ENCODE peak calls at places on chromosomes 2 and 18, in eight cellular contexts. One of them, this sample, is unnamed. For H3K4me1, the result is how much of the 10 kb centered on the place peaks cover.

GRCh38 chr2:71690231-71690834 is 237.0 kb downstream of the DYSF start:
- DNase-seq in SK-N-SH: no peak
- DNase-seq in neural progenitor cell: no peak
- DNase-seq in ovary: no peak
- DNase-seq in adrenal gland: no peak
- DNase-seq in GM23338: no peak
- DNase-seq in tibial nerve: no peak
- DNase-seq in CD8-positive, alpha-beta T cell: no peak
- DNase-seq in this sample: no peak

GRCh38 chr2:27833931-27834330 is 56.3 kb downstream of the RBKS start:
- DNase-seq in CD8-positive, alpha-beta T cell: no peak
- DNase-seq in adrenal gland: no peak
- DNase-seq in GM23338: peak
- DNase-seq in tibial nerve: no peak
- DNase-seq in SK-N-SH: no peak
- DNase-seq in neural progenitor cell: no peak
- DNase-seq in ovary: no peak
- DNase-seq in this sample: peak

GRCh38 chr18:7561907-7562460 is 5.1 kb upstream of the PTPRM start:
- DNase-seq in adrenal gland: no peak
- DNase-seq in CD8-positive, alpha-beta T cell: no peak
- DNase-seq in neural progenitor cell: no peak
- DNase-seq in tibial nerve: no peak
- DNase-seq in GM23338: no peak
- DNase-seq in ovary: no peak
- DNase-seq in SK-N-SH: no peak
- DNase-seq in this sample: no peak

GRCh38 chr2:197926673-197927072 is 122.3 kb downstream of the PLCL1 start:
- DNase-seq in CD8-positive, alpha-beta T cell: no peak
- DNase-seq in GM23338: no peak
- DNase-seq in tibial nerve: no peak
- DNase-seq in adrenal gland: no peak
- DNase-seq in ovary: no peak
- DNase-seq in neural progenitor cell: no peak
- DNase-seq in SK-N-SH: no peak
- DNase-seq in this sample: no peak

GRCh38 chr2:198097628-198098027 is 293.2 kb downstream of the PLCL1 start:
- DNase-seq in neural progenitor cell: no peak
- DNase-seq in ovary: no peak
- DNase-seq in tibial nerve: no peak
- DNase-seq in GM23338: no peak
- DNase-seq in SK-N-SH: no peak
- DNase-seq in CD8-positive, alpha-beta T cell: no peak
- DNase-seq in adrenal gland: no peak
- DNase-seq in this sample: no peak

GRCh38 chr18:36539674-36540073 is 242.2 kb downstream of the FHOD3 start:
- DNase-seq in tibial nerve: no peak
- DNase-seq in CD8-positive, alpha-beta T cell: no peak
- DNase-seq in neural progenitor cell: no peak
- DNase-seq in GM23338: no peak
- DNase-seq in ovary: no peak
- DNase-seq in adrenal gland: no peak
- DNase-seq in SK-N-SH: no peak
- DNase-seq in this sample: no peak

GRCh38 chr2:47497843-47498460 is 95.0 kb downstream of the MSH2 start:
- DNase-seq in ovary: no peak
- DNase-seq in tibial nerve: no peak
- DNase-seq in neural progenitor cell: no peak
- DNase-seq in adrenal gland: no peak
- DNase-seq in CD8-positive, alpha-beta T cell: no peak
- DNase-seq in SK-N-SH: no peak
- DNase-seq in GM23338: no peak
- DNase-seq in this sample: no peak

GRCh38 chr2:43324589-43325447 is 98.4 kb upstream of the ZFP36L2 start:
- DNase-seq in adrenal gland: no peak
- DNase-seq in tibial nerve: no peak
- DNase-seq in CD8-positive, alpha-beta T cell: no peak
- DNase-seq in SK-N-SH: no peak
- DNase-seq in GM23338: no peak
- DNase-seq in neural progenitor cell: no peak
- DNase-seq in ovary: no peak
- DNase-seq in this sample: no peak

GRCh38 chr2:38601061-38601460 is 1.7 kb downstream of the HNRNPLL start:
- DNase-seq in tibial nerve: no peak
- DNase-seq in neural progenitor cell: no peak
- DNase-seq in adrenal gland: no peak
- DNase-seq in ovary: no peak
- DNase-seq in SK-N-SH: no peak
- DNase-seq in CD8-positive, alpha-beta T cell: no peak
- DNase-seq in GM23338: no peak
- DNase-seq in this sample: no peak

GRCh38 chr2:38602136-38602731 is 494 bp downstream of the HNRNPLL start:
- DNase-seq in SK-N-SH: peak
- DNase-seq in tibial nerve: no peak
- DNase-seq in GM23338: peak
- DNase-seq in ovary: peak
- DNase-seq in adrenal gland: peak
- DNase-seq in neural progenitor cell: peak
- DNase-seq in CD8-positive, alpha-beta T cell: peak
- DNase-seq in this sample: no peak

GRCh38 chr2:38603402-38604265 is 906 bp upstream of the HNRNPLL start:
- DNase-seq in CD8-positive, alpha-beta T cell: peak
- DNase-seq in tibial nerve: peak
- DNase-seq in ovary: peak
- DNase-seq in SK-N-SH: peak
- DNase-seq in adrenal gland: peak
- DNase-seq in neural progenitor cell: peak
- DNase-seq in GM23338: peak
- DNase-seq in this sample: peak

GRCh38 chr2:38601463-38602135 is 1.1 kb downstream of the HNRNPLL start:
- DNase-seq in GM23338: peak
- DNase-seq in neural progenitor cell: peak
- DNase-seq in adrenal gland: no peak
- DNase-seq in tibial nerve: no peak
- DNase-seq in ovary: no peak
- DNase-seq in SK-N-SH: peak
- DNase-seq in CD8-positive, alpha-beta T cell: no peak
- DNase-seq in this sample: peak

DNA sequence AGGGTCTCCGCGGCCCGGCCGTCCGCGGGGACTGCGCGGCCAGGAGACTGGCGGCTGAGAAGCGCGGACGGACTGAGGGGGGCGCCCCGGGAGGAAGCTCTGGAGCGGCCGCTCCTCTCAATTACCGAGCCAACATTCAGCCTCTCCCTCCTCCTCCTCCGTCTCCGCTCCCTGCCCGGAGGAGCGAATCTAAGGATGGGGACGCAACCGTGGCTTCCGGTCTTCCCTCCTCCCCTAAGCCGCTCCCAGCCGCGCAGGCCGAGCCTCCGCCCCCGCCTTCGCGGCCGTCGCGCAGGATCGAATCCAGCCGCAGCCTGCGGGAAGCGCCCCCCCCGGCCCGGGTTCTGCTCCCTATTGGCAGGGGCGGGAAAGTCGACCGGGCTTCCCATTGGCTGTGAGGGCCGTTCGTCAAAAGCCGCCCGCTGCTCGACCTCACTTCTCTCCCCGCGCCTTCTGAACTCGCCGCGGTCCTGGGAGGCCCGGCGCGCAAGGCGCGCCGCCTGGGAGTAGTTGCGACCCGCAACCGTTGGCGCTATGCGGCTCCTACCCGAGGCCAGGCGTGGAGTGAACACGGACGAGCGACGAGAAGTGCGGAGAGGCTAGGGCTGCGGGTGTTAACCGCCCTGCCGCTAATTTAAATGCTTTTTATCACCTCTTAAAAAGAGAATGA is at the start of gene HNRNPLL:
- DNase-seq in GM23338: peak
- DNase-seq in neural progenitor cell: peak
- DNase-seq in CD8-positive, alpha-beta T cell: peak
- DNase-seq in adrenal gland: peak
- DNase-seq in SK-N-SH: peak
- DNase-seq in ovary: peak
- DNase-seq in tibial nerve: peak
- DNase-seq in this sample: peak
- H3K27ac ChIP-seq in GM23338: peak
- H3K27ac ChIP-seq in neural progenitor cell: peak
- H3K27ac ChIP-seq in CD8-positive, alpha-beta T cell: peak
- H3K27ac ChIP-seq in adrenal gland: peak
- H3K27ac ChIP-seq in SK-N-SH: peak
- H3K27ac ChIP-seq in ovary: peak
- H3K27ac ChIP-seq in tibial nerve: peak
- H3K27ac ChIP-seq in this sample: peak

GRCh38 chr2:86441789-86442641 is 844 bp downstream of the KDM3A start:
- DNase-seq in neural progenitor cell: peak
- DNase-seq in CD8-positive, alpha-beta T cell: peak
- DNase-seq in tibial nerve: peak
- DNase-seq in adrenal gland: peak
- DNase-seq in ovary: peak
- DNase-seq in SK-N-SH: peak
- DNase-seq in GM23338: peak
- DNase-seq in this sample: peak

GRCh38 chr2:86441392-86441788 is 219 bp downstream of the KDM3A start:
- DNase-seq in neural progenitor cell: no peak
- DNase-seq in SK-N-SH: no peak
- DNase-seq in tibial nerve: peak
- DNase-seq in CD8-positive, alpha-beta T cell: no peak
- DNase-seq in adrenal gland: no peak
- DNase-seq in GM23338: peak
- DNase-seq in ovary: no peak
- DNase-seq in this sample: no peak

GRCh38 chr2:86440631-86441391 is at the start of gene KDM3A:
- DNase-seq in SK-N-SH: peak
- DNase-seq in neural progenitor cell: peak
- DNase-seq in CD8-positive, alpha-beta T cell: peak
- DNase-seq in ovary: peak
- DNase-seq in tibial nerve: peak
- DNase-seq in GM23338: peak
- DNase-seq in adrenal gland: peak
- DNase-seq in this sample: peak

GRCh38 chr2:86443601-86444000 is 2.4 kb downstream of the KDM3A start:
- DNase-seq in tibial nerve: no peak
- DNase-seq in CD8-positive, alpha-beta T cell: no peak
- DNase-seq in neural progenitor cell: no peak
- DNase-seq in SK-N-SH: no peak
- DNase-seq in GM23338: no peak
- DNase-seq in adrenal gland: no peak
- DNase-seq in ovary: no peak
- DNase-seq in this sample: no peak

DNA sequence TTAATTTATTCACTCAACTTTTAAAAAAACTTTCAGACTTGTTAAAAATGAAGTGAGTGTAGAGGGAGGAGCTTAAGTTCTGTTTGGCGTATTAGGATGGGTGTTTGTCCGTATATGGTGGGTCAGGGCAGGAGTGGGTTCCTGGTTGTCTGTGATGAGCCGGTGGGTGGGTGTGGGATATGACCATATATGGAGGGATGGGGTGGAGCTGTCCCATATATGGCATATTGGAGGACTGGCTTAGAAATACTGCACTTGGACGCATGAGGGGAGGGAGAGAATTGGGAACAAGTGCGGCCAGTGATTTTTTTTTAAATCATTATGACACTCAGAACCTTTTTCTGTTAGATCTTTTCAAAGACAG is 1.5 kb downstream of the KDM3A start:
- DNase-seq in SK-N-SH: peak
- DNase-seq in CD8-positive, alpha-beta T cell: peak
- DNase-seq in GM23338: peak
- DNase-seq in adrenal gland: peak
- DNase-seq in tibial nerve: peak
- DNase-seq in neural progenitor cell: peak
- DNase-seq in ovary: peak
- DNase-seq in this sample: peak
- H3K4me1 ChIP-seq in SK-N-SH: under half
- H3K4me1 ChIP-seq in CD8-positive, alpha-beta T cell: under half
- H3K4me1 ChIP-seq in GM23338: under half
- H3K4me1 ChIP-seq in adrenal gland: under half
- H3K4me1 ChIP-seq in tibial nerve: under half
- H3K4me1 ChIP-seq in neural progenitor cell: under half
- H3K4me1 ChIP-seq in ovary: under half
- H3K4me1 ChIP-seq in this sample: under half

GRCh38 chr2:155377931-155378444 is 679.5 kb downstream of the KCNJ3 start:
- DNase-seq in adrenal gland: no peak
- DNase-seq in SK-N-SH: no peak
- DNase-seq in neural progenitor cell: no peak
- DNase-seq in GM23338: no peak
- DNase-seq in CD8-positive, alpha-beta T cell: no peak
- DNase-seq in ovary: no peak
- DNase-seq in tibial nerve: no peak
- DNase-seq in this sample: peak

GRCh38 chr2:155381446-155381845 is 683.0 kb downstream of the KCNJ3 start:
- DNase-seq in adrenal gland: no peak
- DNase-seq in CD8-positive, alpha-beta T cell: no peak
- DNase-seq in tibial nerve: no peak
- DNase-seq in GM23338: no peak
- DNase-seq in neural progenitor cell: no peak
- DNase-seq in ovary: no peak
- DNase-seq in SK-N-SH: no peak
- DNase-seq in this sample: no peak

GRCh38 chr2:155382781-155383180 is 684.3 kb downstream of the KCNJ3 start:
- DNase-seq in neural progenitor cell: no peak
- DNase-seq in adrenal gland: no peak
- DNase-seq in CD8-positive, alpha-beta T cell: no peak
- DNase-seq in ovary: no peak
- DNase-seq in GM23338: no peak
- DNase-seq in SK-N-SH: no peak
- DNase-seq in tibial nerve: no peak
- DNase-seq in this sample: no peak

GRCh38 chr2:155372969-155373368 is 674.5 kb downstream of the KCNJ3 start:
- DNase-seq in GM23338: peak
- DNase-seq in adrenal gland: no peak
- DNase-seq in CD8-positive, alpha-beta T cell: no peak
- DNase-seq in tibial nerve: no peak
- DNase-seq in neural progenitor cell: no peak
- DNase-seq in ovary: no peak
- DNase-seq in SK-N-SH: no peak
- DNase-seq in this sample: no peak

GRCh38 chr2:155377178-155377780 is 678.8 kb downstream of the KCNJ3 start:
- DNase-seq in SK-N-SH: no peak
- DNase-seq in GM23338: peak
- DNase-seq in ovary: no peak
- DNase-seq in adrenal gland: no peak
- DNase-seq in neural progenitor cell: peak
- DNase-seq in tibial nerve: no peak
- DNase-seq in CD8-positive, alpha-beta T cell: no peak
- DNase-seq in this sample: no peak
- TF ChIP-seq CTCF in SK-N-SH: peak
- TF ChIP-seq CTCF in GM23338: no peak
- TF ChIP-seq CTCF in ovary: no peak
- TF ChIP-seq CTCF in adrenal gland: peak
- TF ChIP-seq CTCF in neural progenitor cell: peak
- TF ChIP-seq CTCF in tibial nerve: peak
- TF ChIP-seq CTCF in CD8-positive, alpha-beta T cell: no peak
- TF ChIP-seq CTCF in this sample: peak

DNA sequence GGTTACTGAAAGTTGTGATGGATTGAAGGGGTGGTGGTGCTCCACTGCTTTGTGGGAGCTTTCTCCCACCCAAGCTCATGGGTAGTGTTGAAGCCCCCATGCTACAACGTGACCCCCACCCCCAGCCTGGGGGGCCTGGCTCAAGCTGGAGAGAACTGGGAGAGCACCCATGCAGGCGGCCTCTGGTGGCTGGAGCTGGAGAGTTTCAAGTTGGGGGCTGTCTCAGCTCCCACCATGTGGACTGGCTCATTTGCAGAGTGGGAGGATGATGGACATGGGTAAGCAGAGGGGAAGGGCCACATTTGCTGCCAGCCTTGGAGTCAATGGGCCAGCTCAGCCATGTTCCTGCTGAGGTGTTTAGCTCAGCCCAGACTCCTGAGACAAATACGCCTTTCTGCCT is 62.8 kb downstream of the INPP4A start:
- DNase-seq in neural progenitor cell: no peak
- DNase-seq in GM23338: no peak
- DNase-seq in CD8-positive, alpha-beta T cell: no peak
- DNase-seq in adrenal gland: no peak
- DNase-seq in tibial nerve: no peak
- DNase-seq in ovary: no peak
- DNase-seq in SK-N-SH: no peak
- DNase-seq in this sample: no peak
- H3K27ac ChIP-seq in neural progenitor cell: no peak
- H3K27ac ChIP-seq in GM23338: no peak
- H3K27ac ChIP-seq in CD8-positive, alpha-beta T cell: no peak
- H3K27ac ChIP-seq in adrenal gland: peak
- H3K27ac ChIP-seq in tibial nerve: no peak
- H3K27ac ChIP-seq in ovary: no peak
- H3K27ac ChIP-seq in SK-N-SH: no peak
- H3K27ac ChIP-seq in this sample: no peak